ENCODE peak calls at places on chromosomes 7 and 10, in four cellular contexts. One of them, this sample, is unnamed.

GRCh38 chr10:111656066-111656465 is 527.5 kb downstream of the GPAM start:
- DNase-seq in iPS DF 6.9: no peak
- DNase-seq in prostate gland: no peak
- DNase-seq in cardiac muscle cell: no peak
- DNase-seq in this sample: no peak

GRCh38 chr7:134347567-134347966 is 30.8 kb upstream of the SLC35B4 start:
- DNase-seq in iPS DF 6.9: no peak
- DNase-seq in prostate gland: no peak
- DNase-seq in cardiac muscle cell: no peak
- DNase-seq in this sample: no peak

GRCh38 chr10:112375721-112376577 is 2.0 kb downstream of the ACSL5 start:
- DNase-seq in iPS DF 6.9: no peak
- DNase-seq in prostate gland: peak
- DNase-seq in cardiac muscle cell: peak
- DNase-seq in this sample: no peak

GRCh38 chr10:109899578-109900355 is 23.5 kb downstream of the XPNPEP1 start:
- DNase-seq in iPS DF 6.9: no peak
- DNase-seq in prostate gland: peak
- DNase-seq in cardiac muscle cell: peak
- DNase-seq in this sample: no peak

GRCh38 chr7:156618791-156619367 is 21.7 kb upstream of the RNF32 start:
- DNase-seq in iPS DF 6.9: no peak
- DNase-seq in prostate gland: no peak
- DNase-seq in cardiac muscle cell: no peak
- DNase-seq in this sample: no peak

GRCh38 chr10:50807851-50808776 is 68.4 kb downstream of the ASAH2B start:
- DNase-seq in iPS DF 6.9: no peak
- DNase-seq in prostate gland: no peak
- DNase-seq in cardiac muscle cell: peak
- DNase-seq in this sample: no peak

GRCh38 chr10:73644015-73644743 is 2.9 kb upstream of the MYOZ1 start:
- DNase-seq in iPS DF 6.9: no peak
- DNase-seq in prostate gland: peak
- DNase-seq in cardiac muscle cell: peak
- DNase-seq in this sample: peak

GRCh38 chr10:27998178-27998953 is 513 bp downstream of the ODAD2 start:
- DNase-seq in iPS DF 6.9: peak
- DNase-seq in prostate gland: peak
- DNase-seq in cardiac muscle cell: peak
- DNase-seq in this sample: no peak

GRCh38 chr7:55576753-55577152 is 4.5 kb upstream of the VOPP1 start:
- DNase-seq in iPS DF 6.9: no peak
- DNase-seq in prostate gland: no peak
- DNase-seq in cardiac muscle cell: no peak
- DNase-seq in this sample: no peak

GRCh38 chr10:71600856-71601255 is 118.7 kb downstream of the C10orf105 start:
- DNase-seq in iPS DF 6.9: no peak
- DNase-seq in prostate gland: no peak
- DNase-seq in cardiac muscle cell: peak
- DNase-seq in this sample: no peak

GRCh38 chr7:128154519-128154918 is 86.6 kb upstream of the LEP start:
- DNase-seq in iPS DF 6.9: no peak
- DNase-seq in prostate gland: no peak
- DNase-seq in cardiac muscle cell: no peak
- DNase-seq in this sample: no peak

GRCh38 chr7:73983437-73984164 is 44.4 kb upstream of the ELN start:
- DNase-seq in iPS DF 6.9: no peak
- DNase-seq in prostate gland: no peak
- DNase-seq in cardiac muscle cell: no peak
- DNase-seq in this sample: no peak

GRCh38 chr7:47333131-47333887 is 248.6 kb downstream of the TNS3 start:
- DNase-seq in iPS DF 6.9: no peak
- DNase-seq in prostate gland: no peak
- DNase-seq in cardiac muscle cell: no peak
- DNase-seq in this sample: no peak

GRCh38 chr10:130352291-130352645 is 216.1 kb downstream of the GLRX3 start:
- DNase-seq in iPS DF 6.9: no peak
- DNase-seq in prostate gland: no peak
- DNase-seq in cardiac muscle cell: no peak
- DNase-seq in this sample: no peak

GRCh38 chr10:30553625-30554442 is 75.7 kb downstream of the LYZL2 start:
- DNase-seq in iPS DF 6.9: peak
- DNase-seq in prostate gland: peak
- DNase-seq in cardiac muscle cell: peak
- DNase-seq in this sample: no peak

GRCh38 chr7:30791126-30791525 is 19.9 kb downstream of the MINDY4 start:
- DNase-seq in iPS DF 6.9: peak
- DNase-seq in prostate gland: no peak
- DNase-seq in cardiac muscle cell: no peak
- DNase-seq in this sample: no peak

GRCh38 chr7:40808409-40808942 is 673.7 kb downstream of the SUGCT start:
- DNase-seq in iPS DF 6.9: no peak
- DNase-seq in prostate gland: no peak
- DNase-seq in cardiac muscle cell: peak
- DNase-seq in this sample: no peak

GRCh38 chr7:105600720-105601550 is 19.6 kb upstream of the EFCAB10 start:
- DNase-seq in iPS DF 6.9: no peak
- DNase-seq in prostate gland: no peak
- DNase-seq in cardiac muscle cell: no peak
- DNase-seq in this sample: no peak

GRCh38 chr7:91411062-91411461 is 146.8 kb downstream of the FZD1 start:
- DNase-seq in iPS DF 6.9: no peak
- DNase-seq in prostate gland: no peak
- DNase-seq in cardiac muscle cell: no peak
- DNase-seq in this sample: no peak

GRCh38 chr7:98165827-98166667 is 45.2 kb upstream of the BHLHA15 start:
- DNase-seq in iPS DF 6.9: peak
- DNase-seq in prostate gland: peak
- DNase-seq in cardiac muscle cell: peak
- DNase-seq in this sample: peak

GRCh38 chr10:127186846-127187245 is 9.5 kb downstream of the INSYN2A start:
- DNase-seq in iPS DF 6.9: no peak
- DNase-seq in prostate gland: no peak
- DNase-seq in cardiac muscle cell: no peak
- DNase-seq in this sample: no peak

GRCh38 chr10:128729910-128730420 is 603.7 kb upstream of the MKI67 start:
- DNase-seq in iPS DF 6.9: no peak
- DNase-seq in prostate gland: no peak
- DNase-seq in cardiac muscle cell: no peak
- DNase-seq in this sample: no peak

GRCh38 chr10:70672165-70672992 is at the start of gene ADAMTS14:
- DNase-seq in iPS DF 6.9: no peak
- DNase-seq in prostate gland: no peak
- DNase-seq in cardiac muscle cell: peak
- DNase-seq in this sample: no peak

GRCh38 chr10:102246261-102246660 is 929 bp downstream of the GBF1 start:
- DNase-seq in iPS DF 6.9: no peak
- DNase-seq in prostate gland: no peak
- DNase-seq in cardiac muscle cell: peak
- DNase-seq in this sample: no peak

DNA sequence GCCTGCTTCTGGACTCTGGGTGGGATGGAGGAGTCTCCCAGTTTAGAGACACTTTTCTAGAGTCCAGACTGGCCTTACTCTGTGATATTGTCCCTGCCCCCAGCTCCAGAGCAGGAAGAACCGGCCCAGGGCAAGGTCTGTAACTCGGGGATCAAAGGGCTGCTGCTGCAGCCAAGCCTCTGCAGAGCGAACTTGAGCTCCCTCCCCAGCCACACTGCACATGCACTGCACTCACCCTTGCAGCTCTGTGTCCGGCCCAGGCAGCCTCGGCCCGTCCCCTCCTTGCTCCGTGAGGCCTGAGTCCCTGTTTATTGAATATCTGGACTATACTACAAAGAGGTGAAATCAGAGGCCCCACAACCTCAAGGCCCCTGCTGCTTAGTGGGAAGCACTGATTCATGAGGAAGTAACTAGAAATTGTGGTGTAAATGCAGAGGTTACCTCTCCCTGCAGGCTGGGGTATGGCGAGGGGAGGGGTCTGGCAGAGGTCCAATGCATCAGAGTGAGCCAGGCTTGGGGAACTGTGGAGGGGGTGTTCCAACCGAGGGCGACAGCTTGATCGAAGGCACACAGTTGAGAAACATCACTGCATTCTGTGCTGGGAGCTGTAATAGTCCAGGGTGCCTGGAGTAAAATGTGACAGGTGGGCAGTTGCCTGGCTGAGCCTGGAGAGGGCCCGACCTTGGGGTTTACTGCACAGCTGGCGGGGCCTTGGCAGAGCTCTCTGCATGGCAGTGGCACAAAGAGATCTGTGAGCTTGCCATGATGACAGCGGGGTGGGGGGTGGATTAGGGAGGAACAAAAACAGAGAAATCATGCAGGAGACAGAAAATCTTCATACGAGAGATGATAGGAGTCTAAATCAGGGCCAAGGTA is 49.1 kb downstream of the AOC1 start:
- DNase-seq in iPS DF 6.9: no peak
- DNase-seq in prostate gland: no peak
- DNase-seq in cardiac muscle cell: no peak
- DNase-seq in this sample: no peak
- H3K4me3 ChIP-seq in iPS DF 6.9: no peak
- H3K4me3 ChIP-seq in prostate gland: no peak
- H3K4me3 ChIP-seq in cardiac muscle cell: no peak
- H3K4me3 ChIP-seq in this sample: no peak

DNA sequence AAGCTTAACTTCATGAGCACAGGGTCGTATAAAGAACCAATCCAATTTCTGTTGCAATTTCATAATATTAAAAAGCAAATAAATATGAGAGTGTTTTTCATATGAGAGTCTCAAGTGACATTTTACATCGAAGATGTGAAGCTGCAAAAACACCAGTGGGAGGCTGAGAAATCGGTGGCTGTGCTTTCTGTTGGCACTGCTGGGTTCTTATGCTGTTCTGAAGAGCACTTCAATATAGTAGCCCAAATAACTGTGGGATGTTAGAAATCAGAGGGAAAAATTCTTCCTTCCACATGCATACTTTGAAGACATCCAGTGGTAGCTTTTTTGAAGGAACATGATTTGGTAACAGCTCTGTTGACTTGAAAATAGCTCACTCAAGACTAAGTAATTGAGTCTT is 245.8 kb downstream of the ARHGAP21 start:
- DNase-seq in iPS DF 6.9: no peak
- DNase-seq in prostate gland: no peak
- DNase-seq in cardiac muscle cell: no peak
- DNase-seq in this sample: no peak
- H3K4me3 ChIP-seq in iPS DF 6.9: no peak
- H3K4me3 ChIP-seq in prostate gland: no peak
- H3K4me3 ChIP-seq in cardiac muscle cell: no peak
- H3K4me3 ChIP-seq in this sample: no peak

DNA sequence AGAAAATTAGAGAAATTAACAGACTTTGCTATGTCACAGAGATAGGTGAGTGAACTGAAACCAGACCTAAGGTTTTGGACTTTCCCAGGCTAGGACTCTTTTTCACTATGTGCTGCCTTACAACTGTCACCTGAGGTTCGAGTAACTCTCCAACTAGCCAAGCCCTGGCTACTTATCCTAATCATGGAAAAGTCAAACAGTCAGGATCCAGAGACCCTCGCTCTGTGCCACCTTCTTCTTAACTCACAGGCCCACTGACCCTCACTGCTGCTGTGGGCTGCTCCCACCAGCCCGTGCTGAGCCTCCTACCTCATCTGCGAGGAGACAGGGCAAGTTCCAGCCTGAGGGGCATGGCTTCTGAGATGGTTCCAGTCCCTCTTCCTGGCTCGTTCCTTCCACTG is 211.4 kb upstream of the KLF14 start:
- DNase-seq in iPS DF 6.9: no peak
- DNase-seq in prostate gland: no peak
- DNase-seq in cardiac muscle cell: no peak
- DNase-seq in this sample: no peak
- H3K4me3 ChIP-seq in iPS DF 6.9: no peak
- H3K4me3 ChIP-seq in prostate gland: no peak
- H3K4me3 ChIP-seq in cardiac muscle cell: no peak
- H3K4me3 ChIP-seq in this sample: no peak

GRCh38 chr7:151381083-151381332 is 28.8 kb downstream of the WDR86 start:
- DNase-seq in iPS DF 6.9: no peak
- DNase-seq in prostate gland: no peak
- DNase-seq in cardiac muscle cell: no peak
- DNase-seq in this sample: no peak

GRCh38 chr7:151379534-151380198 is 30.2 kb downstream of the WDR86 start:
- DNase-seq in iPS DF 6.9: no peak
- DNase-seq in prostate gland: no peak
- DNase-seq in cardiac muscle cell: no peak
- DNase-seq in this sample: no peak

GRCh38 chr7:151382079-151382885 is 27.6 kb downstream of the WDR86 start:
- DNase-seq in iPS DF 6.9: no peak
- DNase-seq in prostate gland: no peak
- DNase-seq in cardiac muscle cell: no peak
- DNase-seq in this sample: no peak

GRCh38 chr7:151380199-151381082 is 29.4 kb downstream of the WDR86 start:
- DNase-seq in iPS DF 6.9: no peak
- DNase-seq in prostate gland: no peak
- DNase-seq in cardiac muscle cell: no peak
- DNase-seq in this sample: no peak

DNA sequence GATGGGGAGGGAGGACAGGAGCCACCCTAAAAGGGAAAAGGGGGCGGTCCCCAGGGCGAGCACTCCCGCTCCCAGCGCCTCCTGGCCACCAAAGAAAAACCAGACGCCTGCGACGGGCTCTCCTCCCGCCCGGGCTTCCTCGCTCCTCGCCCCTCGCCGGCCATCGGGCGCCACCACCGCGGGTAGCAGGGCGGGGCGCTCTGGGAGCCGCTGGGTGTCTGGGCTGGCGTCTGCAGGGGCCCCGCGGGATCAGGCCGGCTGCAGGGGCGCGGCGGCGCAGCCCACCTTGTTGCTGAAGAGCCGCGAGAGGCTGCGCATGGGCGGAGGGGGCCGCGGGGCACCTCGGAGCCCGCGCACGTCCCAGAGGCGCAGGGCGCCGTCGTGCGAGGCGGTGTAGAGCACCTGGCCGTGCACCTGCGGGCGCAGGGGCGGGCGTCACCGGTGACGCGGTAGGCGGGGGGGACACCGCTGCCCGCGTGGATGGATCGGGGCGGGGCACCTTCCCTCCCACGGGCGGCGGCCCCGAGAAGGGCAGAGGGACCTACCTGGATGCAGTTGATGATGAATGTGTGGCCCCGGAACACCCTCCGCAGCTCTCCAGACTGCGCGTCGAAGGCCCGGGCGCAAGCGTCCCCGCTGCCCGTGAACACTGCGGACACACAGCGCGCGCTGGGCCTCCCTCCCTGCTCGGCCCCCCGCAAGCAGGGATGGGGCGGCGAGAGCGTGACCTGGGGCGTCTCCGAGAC is 28.3 kb downstream of the WDR86 start:
- DNase-seq in iPS DF 6.9: no peak
- DNase-seq in prostate gland: no peak
- DNase-seq in cardiac muscle cell: peak
- DNase-seq in this sample: no peak
- H3K4me3 ChIP-seq in iPS DF 6.9: peak
- H3K4me3 ChIP-seq in prostate gland: peak
- H3K4me3 ChIP-seq in cardiac muscle cell: peak
- H3K4me3 ChIP-seq in this sample: no peak

GRCh38 chr10:44293842-44294241 is 91.1 kb downstream of the CXCL12 start:
- DNase-seq in iPS DF 6.9: no peak
- DNase-seq in prostate gland: no peak
- DNase-seq in cardiac muscle cell: peak
- DNase-seq in this sample: no peak
- H3K4me3 ChIP-seq in iPS DF 6.9: no peak
- H3K4me3 ChIP-seq in prostate gland: no peak
- H3K4me3 ChIP-seq in cardiac muscle cell: no peak
- H3K4me3 ChIP-seq in this sample: no peak

GRCh38 chr10:120950103-120950561 is 99.0 kb downstream of the WDR11 start:
- DNase-seq in iPS DF 6.9: no peak
- DNase-seq in prostate gland: no peak
- DNase-seq in cardiac muscle cell: peak
- DNase-seq in this sample: no peak
- H3K4me3 ChIP-seq in iPS DF 6.9: peak
- H3K4me3 ChIP-seq in prostate gland: no peak
- H3K4me3 ChIP-seq in cardiac muscle cell: peak
- H3K4me3 ChIP-seq in this sample: no peak